ENCODE peak calls at places on chromosomes 13 and 19, in seven cellular contexts. K is lower leg skin; V is activated CD8-positive, alpha-beta T cell treated with anti-CD3 and anti-CD28 coated beads for 36 hours; W is nephron progenitor cell; J is dorsolateral prefrontal cortex; A is MV-4-11; D is CD4-positive, alpha-beta T cell. N is an unnamed sample.

GRCh38 chr19:53520547-53521372 is 17.2 kb upstream of the ZNF331 start:
- DNase-seq in D (peak), A (peak), V (peak), W (peak), J (peak), K (peak), N (no peak)

GRCh38 chr19:37014456-37014855 is 63.8 kb upstream of the ZNF420 start:
- DNase-seq in W (no peak), K (no peak), A (no peak), D (no peak), V (no peak), J (no peak), N (no peak)

GRCh38 chr13:30371649-30372265 is 50.5 kb upstream of the UBE2L5 start:
- DNase-seq in A (peak), K (no peak), V (peak), D (peak), W (no peak), J (no peak), N (peak)

GRCh38 chr19:45186509-45187334 is 8.1 kb downstream of the BLOC1S3 start:
- DNase-seq in V (no peak), D (no peak), K (no peak), A (no peak), W (no peak), J (no peak), N (no peak)

GRCh38 chr13:98892821-98893220 is 85.0 kb downstream of the DOCK9 start:
- DNase-seq in D (no peak), V (no peak), K (no peak), W (no peak), J (no peak), A (peak), N (peak)

GRCh38 chr19:48739400-48739825 is 997 bp downstream of the RASIP1 start:
- DNase-seq in K (no peak), A (no peak), V (no peak), D (no peak), J (no peak), W (no peak), N (no peak)

GRCh38 chr19:42270346-42271044 is 1.4 kb downstream of the CIC start:
- DNase-seq in K (no peak), V (peak), A (peak), J (peak), D (peak), W (no peak), N (peak)

GRCh38 chr19:7272856-7273578 is 21.2 kb downstream of the INSR start:
- DNase-seq in K (no peak), V (no peak), J (no peak), A (peak), W (no peak), D (no peak), N (peak)